ENCODE peak calls at places on chromosomes 1 and 21, in five cellular contexts. E is BE2C; J is GM06990; F is CD4-positive, CD25-positive, alpha-beta regulatory T cell; X is GM23248. L is an unnamed sample. For H3K27me3, the result is how much of the 10 kb centered on the place peaks cover.

GRCh38 chr1:248821101-248821500 is 4.6 kb downstream of the SH3BP5L start:
- DNase-seq in E (no peak), F (no peak), J (no peak), X (peak), L (no peak)

GRCh38 chr1:227899820-227900449 is 47.8 kb downstream of the WNT9A start:
- DNase-seq in J (no peak), E (peak), F (no peak), X (no peak), L (no peak)

GRCh38 chr1:82106672-82107071 is 305.9 kb downstream of the ADGRL2 start:
- DNase-seq in X (no peak), F (no peak), E (no peak), J (no peak), L (no peak)

GRCh38 chr1:213070399-213070798 is 19.4 kb downstream of the RPS6KC1 start:
- DNase-seq in E (peak), J (peak), F (no peak), X (peak), L (no peak)

GRCh38 chr1:160308451-160309182 is 23.7 kb upstream of the PEX19 start:
- DNase-seq in J (no peak), F (no peak), X (peak), E (no peak), L (no peak)

GRCh38 chr1:29808141-29808995 is 572.0 kb downstream of the PTPRU start:
- DNase-seq in X (no peak), J (no peak), E (no peak), F (no peak), L (no peak)

GRCh38 chr1:8981169-8981568 is 35.5 kb downstream of the CA6 start:
- DNase-seq in J (no peak), E (no peak), F (no peak), X (no peak), L (no peak)

GRCh38 chr1:59164371-59164770 is 132.5 kb upstream of the FGGY start:
- DNase-seq in X (no peak), J (no peak), F (no peak), E (no peak), L (no peak)

GRCh38 chr1:8070381-8070811 is 44.3 kb upstream of the ERRFI1 start:
- DNase-seq in X (no peak), J (no peak), E (no peak), F (no peak), L (no peak)

GRCh38 chr1:25219661-25220251 is 12.5 kb downstream of the SYF2 start:
- DNase-seq in J (no peak), E (no peak), X (no peak), F (no peak), L (no peak)

GRCh38 chr1:24898909-24899439 is 31.1 kb downstream of the RUNX3 start:
- DNase-seq in X (no peak), J (no peak), F (no peak), E (no peak), L (no peak)

GRCh38 chr1:36583980-36584805 is 101.5 kb upstream of the CSF3R start:
- DNase-seq in F (no peak), X (no peak), J (no peak), E (no peak), L (no peak)

GRCh38 chr1:63316540-63316939 is 5.8 kb upstream of the FOXD3 start:
- DNase-seq in J (no peak), X (no peak), F (no peak), E (no peak), L (no peak)

GRCh38 chr1:234186037-234186688 is 187.1 kb upstream of the COA6 start:
- DNase-seq in X (peak), F (no peak), E (no peak), J (no peak), L (no peak)

GRCh38 chr1:54581621-54582035 is 33.6 kb downstream of the ACOT11 start:
- DNase-seq in E (peak), J (no peak), X (peak), F (no peak), L (no peak)

GRCh38 chr1:69523032-69523431 is 44.7 kb upstream of the LRRC7 start:
- DNase-seq in J (no peak), F (no peak), E (no peak), X (peak), L (no peak)

GRCh38 chr1:25743164-25744139 is 56.5 kb upstream of the SELENON start:
- DNase-seq in F (no peak), J (no peak), E (peak), X (peak), L (no peak)

GRCh38 chr21:38495242-38495641 is 3.0 kb downstream of the ERG start:
- DNase-seq in F (no peak), E (no peak), J (no peak), X (no peak), L (no peak)

GRCh38 chr21:38494688-38495087 is 3.6 kb downstream of the ERG start:
- DNase-seq in J (no peak), X (peak), F (no peak), E (no peak), L (no peak)

GRCh38 chr21:38496224-38496623 is 2.1 kb downstream of the ERG start:
- DNase-seq in J (no peak), X (no peak), F (no peak), E (no peak), L (no peak)

GRCh38 chr21:38493549-38494253 is 4.6 kb downstream of the ERG start:
- DNase-seq in X (no peak), E (no peak), F (no peak), J (no peak), L (no peak)

DNA sequence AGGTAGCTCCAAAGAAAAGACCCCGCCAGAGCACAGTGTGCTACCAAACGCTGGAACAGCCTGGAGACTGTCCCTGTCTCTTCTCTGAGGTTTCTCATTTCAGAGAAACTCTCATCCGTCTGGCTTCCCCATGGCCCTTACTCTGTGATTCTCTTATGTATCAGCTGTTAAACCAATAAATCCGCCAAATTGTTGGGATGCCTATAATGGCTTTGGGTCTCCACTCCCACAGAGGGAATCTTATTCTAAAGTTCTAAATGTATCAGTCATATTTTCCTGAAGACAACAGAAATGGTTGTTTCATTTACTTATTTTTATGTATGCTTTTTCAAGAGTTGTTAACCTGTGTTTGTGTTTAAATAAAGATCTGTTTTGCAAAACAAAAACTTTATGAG is 4.0 kb downstream of the ERG start:
- DNase-seq in E (no peak), X (no peak), F (no peak), J (no peak), L (no peak)
- H3K27me3 ChIP-seq in E (under half), X (under half), F (under half), J (under half), L (under half)

GRCh38 chr1:3940911-3941310 is 40.8 kb upstream of the C1orf174 start:
- DNase-seq in F (no peak), X (no peak), E (no peak), J (no peak), L (no peak)

GRCh38 chr1:3942416-3943122 is 42.5 kb upstream of the C1orf174 start:
- DNase-seq in F (no peak), E (no peak), X (no peak), J (no peak), L (no peak)

GRCh38 chr1:3939242-3940080 is 39.4 kb upstream of the C1orf174 start:
- DNase-seq in E (no peak), F (no peak), X (no peak), J (no peak), L (no peak)

GRCh38 chr1:3943123-3943431 is 43.0 kb upstream of the C1orf174 start:
- DNase-seq in E (no peak), F (no peak), J (no peak), X (no peak), L (no peak)

DNA sequence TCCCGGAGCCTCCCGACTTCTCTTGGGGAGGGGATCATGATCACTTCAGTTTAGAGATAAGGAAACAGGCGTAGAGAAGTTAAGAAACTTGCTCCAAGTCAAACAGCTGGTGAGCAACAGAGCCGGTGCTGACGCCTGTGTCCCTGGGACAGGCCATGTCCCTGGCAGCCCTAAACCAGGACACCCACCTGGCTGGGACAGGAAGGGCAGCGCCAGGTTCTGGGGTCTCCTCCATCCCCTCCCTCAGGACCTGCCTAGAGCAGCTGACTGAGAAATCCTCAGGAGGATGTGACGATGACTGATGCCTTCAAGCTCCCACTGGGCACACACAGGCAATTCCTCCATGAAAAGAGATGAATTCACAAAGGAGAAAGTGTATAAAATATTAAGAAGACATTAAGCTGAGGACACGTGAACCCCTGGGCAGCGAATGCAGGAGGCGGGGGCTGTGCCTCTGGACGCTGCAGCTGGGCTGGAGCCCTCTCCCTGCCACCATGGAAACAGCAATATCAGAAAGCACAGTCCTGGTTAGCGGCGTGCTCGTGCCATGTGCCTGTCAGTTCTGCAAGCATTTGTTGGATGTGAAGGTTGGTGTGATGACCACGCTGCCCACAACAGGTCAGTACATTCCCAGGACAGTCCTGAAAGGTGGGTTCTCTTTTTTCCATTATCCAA is 40.1 kb upstream of the C1orf174 start:
- DNase-seq in F (no peak), J (no peak), X (no peak), E (no peak), L (no peak)
- H3K27me3 ChIP-seq in F (under half), J (under half), X (under half), E (under half), L (under half)

GRCh38 chr1:22618056-22618455 is 18.4 kb upstream of the C1QA start:
- DNase-seq in E (no peak), X (no peak), J (no peak), F (no peak), L (no peak)
- H3K27me3 ChIP-seq in E (under half), X (half or more), J (under half), F (under half), L (under half)

GRCh38 chr1:207911983-207912760 is 1.2 kb upstream of the CD34 start:
- DNase-seq in J (no peak), X (peak), E (no peak), F (no peak), L (no peak)
- H3K27me3 ChIP-seq in J (under half), X (under half), E (under half), F (under half), L (under half)

GRCh38 chr1:158169105-158169504 is 11.6 kb upstream of the CD1D start:
- DNase-seq in F (no peak), J (no peak), E (no peak), X (no peak), L (no peak)
- H3K27me3 ChIP-seq in F (under half), J (under half), E (under half), X (under half), L (under half)

GRCh38 chr1:203591626-203592025 is 35.0 kb upstream of the ATP2B4 start:
- DNase-seq in E (no peak), F (no peak), J (no peak), X (no peak), L (no peak)

GRCh38 chr1:203592156-203592555 is 34.5 kb upstream of the ATP2B4 start:
- DNase-seq in X (no peak), F (no peak), J (no peak), E (peak), L (no peak)

GRCh38 chr1:203589201-203589600 is 37.4 kb upstream of the ATP2B4 start:
- DNase-seq in J (no peak), E (no peak), F (no peak), X (no peak), L (no peak)

GRCh38 chr1:203592728-203593127 is 33.9 kb upstream of the ATP2B4 start:
- DNase-seq in E (no peak), F (no peak), X (peak), J (no peak), L (no peak)

DNA sequence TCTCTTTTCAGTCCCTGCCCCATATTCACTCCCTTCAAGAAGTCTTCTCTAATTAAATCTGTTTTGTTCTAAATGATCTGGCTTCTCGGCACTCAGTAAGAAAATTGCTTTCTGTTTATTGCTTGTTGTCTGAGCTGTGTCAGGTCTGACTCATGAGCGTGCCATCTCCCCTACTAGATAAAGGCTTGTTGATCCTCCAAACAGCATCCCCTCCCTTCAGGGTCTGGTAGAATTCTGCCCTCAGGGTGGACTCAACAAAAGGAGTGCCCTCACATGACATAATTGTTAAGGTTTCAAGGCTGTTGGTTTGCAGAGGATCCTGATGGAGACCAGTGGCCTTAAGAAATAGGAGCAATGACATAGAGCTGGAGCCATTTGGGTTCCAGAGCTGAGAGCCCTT is 36.1 kb upstream of the ATP2B4 start:
- DNase-seq in E (no peak), J (no peak), F (no peak), X (peak), L (no peak)
- H3K27me3 ChIP-seq in E (under half), J (under half), F (under half), X (under half), L (under half)

DNA sequence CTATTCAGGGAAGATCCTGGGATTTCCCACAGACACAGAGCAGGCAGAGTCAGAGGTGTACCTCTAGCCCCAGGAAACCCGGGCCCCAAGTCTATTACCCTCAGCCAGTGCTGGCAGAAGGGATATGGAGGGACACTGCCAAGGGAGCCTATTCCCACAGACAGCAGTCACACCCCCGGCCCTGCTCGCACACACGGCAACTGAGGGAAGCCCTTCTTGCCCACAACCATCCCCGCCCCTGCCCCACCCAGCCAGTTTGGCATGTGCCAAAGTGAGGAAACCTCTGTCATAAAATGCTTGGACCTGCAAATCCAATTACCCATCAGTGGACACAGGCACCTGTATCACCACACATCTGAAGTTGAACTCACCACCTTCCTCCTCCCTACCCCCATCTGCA is 6.5 kb downstream of the CACNA1S start:
- DNase-seq in X (no peak), F (no peak), E (no peak), J (no peak), L (no peak)
- H3K27me3 ChIP-seq in X (under half), F (under half), E (under half), J (under half), L (under half)

GRCh38 chr1:204973449-204973848 is 69.6 kb upstream of the CNTN2 start:
- DNase-seq in F (no peak), E (no peak), X (no peak), J (no peak), L (no peak)

GRCh38 chr1:204970897-204971296 is 72.1 kb upstream of the CNTN2 start:
- DNase-seq in X (no peak), F (no peak), E (no peak), J (no peak), L (peak)

GRCh38 chr1:204971700-204972336 is 71.2 kb upstream of the CNTN2 start:
- DNase-seq in X (peak), F (no peak), J (no peak), E (peak), L (peak)

GRCh38 chr1:204972461-204972860 is 70.6 kb upstream of the CNTN2 start:
- DNase-seq in F (no peak), J (no peak), E (no peak), X (peak), L (no peak)

GRCh38 chr1:204968946-204969345 is 74.1 kb upstream of the CNTN2 start:
- DNase-seq in X (no peak), J (no peak), F (no peak), E (no peak), L (no peak)
- H3K27me3 ChIP-seq in X (under half), J (under half), F (under half), E (under half), L (under half)

GRCh38 chr1:3166206-3166918 is 97.4 kb downstream of the PRDM16 start:
- DNase-seq in J (no peak), E (no peak), X (no peak), F (no peak), L (no peak)
- H3K27me3 ChIP-seq in J (under half), E (under half), X (under half), F (under half), L (under half)

GRCh38 chr1:155076371-155076770 is 2.3 kb upstream of the EFNA3 start:
- DNase-seq in X (no peak), J (no peak), F (no peak), E (no peak), L (no peak)

GRCh38 chr1:155077758-155078495 is 710 bp upstream of the EFNA3 start:
- DNase-seq in J (no peak), E (no peak), X (peak), F (no peak), L (no peak)

GRCh38 chr1:155079210-155079486 is 511 bp downstream of the EFNA3 start:
- DNase-seq in E (no peak), F (no peak), X (no peak), J (no peak), L (no peak)

GRCh38 chr1:155078496-155079209 is at the start of gene EFNA3:
- DNase-seq in J (peak), X (peak), F (peak), E (peak), L (no peak)

DNA sequence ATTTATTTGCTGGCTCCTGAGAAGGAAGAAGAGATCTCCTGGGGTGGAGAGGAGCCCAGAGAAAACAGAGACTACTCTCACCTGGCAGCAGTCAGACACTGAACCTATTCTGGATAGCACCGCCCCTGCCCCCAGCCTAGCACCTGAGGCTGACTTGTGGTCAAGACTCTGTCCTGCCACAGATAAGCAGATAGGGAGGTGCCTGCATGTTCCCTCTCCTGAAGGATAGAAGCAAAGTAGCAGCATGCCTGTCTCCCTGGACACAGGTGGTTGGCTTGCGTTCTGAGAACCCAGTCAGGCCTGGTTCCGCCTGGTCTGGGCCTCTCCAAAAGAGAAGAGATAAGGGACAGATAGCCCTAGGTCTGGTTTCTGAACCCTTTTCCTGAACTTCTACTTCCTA is 1.3 kb upstream of the EFNA3 start:
- DNase-seq in E (no peak), X (no peak), F (no peak), J (no peak), L (no peak)
- H3K27me3 ChIP-seq in E (under half), X (under half), F (under half), J (under half), L (under half)